ENCODE peak calls at places on chromosomes 5 and 9, in four cellular contexts. P is endothelial cell of umbilical vein, C is HCT116, X is SK-N-SH. A is an unnamed sample.

GRCh38 chr9:91843093-91843492 is 106.9 kb downstream of the ROR2 start:
- DNase-seq in P (no peak), C (no peak), X (no peak), A (no peak)

GRCh38 chr5:42843675-42844292 is 32.1 kb upstream of the SELENOP start:
- DNase-seq in P (no peak), X (no peak), C (no peak), A (no peak)

GRCh38 chr9:134750450-134751155 is 109.0 kb downstream of the COL5A1 start:
- DNase-seq in C (no peak), P (no peak), X (no peak), A (no peak)

GRCh38 chr9:98877211-98877730 is 66.4 kb upstream of the COL15A1 start:
- DNase-seq in X (no peak), C (no peak), P (no peak), A (no peak)

GRCh38 chr9:82621446-82621845 is 441.5 kb downstream of the RASEF start:
- DNase-seq in C (no peak), P (no peak), X (no peak), A (no peak)

GRCh38 chr5:67366256-67366655 is 169.7 kb upstream of the CD180 start:
- DNase-seq in C (no peak), P (no peak), X (no peak), A (no peak)

GRCh38 chr5:62534461-62535236 is 44.0 kb upstream of the LRRC70 start:
- DNase-seq in C (no peak), P (no peak), X (no peak), A (no peak)

GRCh38 chr5:138874241-138874640 is 894 bp downstream of the LRRTM2 start:
- DNase-seq in P (no peak), C (no peak), X (peak), A (no peak)

GRCh38 chr5:54895816-54896341 is 89.5 kb downstream of the ESM1 start:
- DNase-seq in C (peak), X (peak), P (peak), A (peak)

GRCh38 chr9:127307802-127308201 is 43.2 kb downstream of the GARNL3 start:
- DNase-seq in C (no peak), X (no peak), P (no peak), A (no peak)

GRCh38 chr5:74017786-74018211 is 391.8 kb downstream of the ARHGEF28 start:
- DNase-seq in C (peak), P (no peak), X (no peak), A (no peak)

GRCh38 chr5:145521523-145521922 is 313.6 kb downstream of the PRELID2 start:
- DNase-seq in X (no peak), C (no peak), P (no peak), A (no peak)

GRCh38 chr5:54463696-54464095 is 8.2 kb downstream of the HSPB3 start:
- DNase-seq in C (no peak), X (no peak), P (no peak), A (no peak)

GRCh38 chr5:33715646-33716045 is 176.1 kb downstream of the ADAMTS12 start:
- DNase-seq in X (no peak), P (no peak), C (no peak), A (no peak)

GRCh38 chr5:168315991-168316578 is 24.6 kb downstream of the WWC1 start:
- DNase-seq in P (no peak), C (no peak), X (no peak), A (no peak)

GRCh38 chr9:99211746-99212145 is 10.0 kb downstream of the ALG2 start:
- DNase-seq in C (no peak), X (no peak), P (no peak), A (no peak)

GRCh38 chr9:98117984-98118639 is 910 bp downstream of the TRIM14 start:
- DNase-seq in C (peak), P (no peak), X (peak), A (no peak)

GRCh38 chr5:140565024-140565779 is 574 bp downstream of the SLC35A4 start:
- DNase-seq in X (no peak), P (peak), C (no peak), A (no peak)

GRCh38 chr5:143922718-143923117 is 110.8 kb downstream of the HMHB1 start:
- DNase-seq in P (peak), C (no peak), X (no peak), A (no peak)

GRCh38 chr5:180684623-180685161 is 35.3 kb upstream of the FLT4 start:
- DNase-seq in P (no peak), X (no peak), C (no peak), A (no peak)

GRCh38 chr5:32865475-32865874 is 154.4 kb downstream of the NPR3 start:
- DNase-seq in P (no peak), C (no peak), X (no peak), A (no peak)

GRCh38 chr9:104747565-104748358 is at the start of gene NIPSNAP3A:
- DNase-seq in P (peak), C (peak), X (peak), A (no peak)

GRCh38 chr5:54743997-54744788 is 226.6 kb downstream of the SNX18 start:
- DNase-seq in P (peak), X (no peak), C (no peak), A (peak)

GRCh38 chr5:73125289-73125688 is 4.9 kb downstream of the TMEM171 start:
- DNase-seq in C (no peak), P (no peak), X (no peak), A (no peak)

GRCh38 chr9:89658401-89658800 is 53.6 kb downstream of the GADD45G start:
- DNase-seq in P (no peak), C (no peak), X (no peak), A (no peak)

GRCh38 chr5:93886917-93887361 is 145.5 kb upstream of the POU5F2 start:
- DNase-seq in C (no peak), P (peak), X (no peak), A (no peak)

GRCh38 chr9:95167998-95168397 is 149.5 kb downstream of the FANCC start:
- DNase-seq in P (peak), X (peak), C (peak), A (peak)

GRCh38 chr5:6235726-6236125 is 142.6 kb downstream of the MED10 start:
- DNase-seq in P (no peak), X (no peak), C (no peak), A (no peak)

DNA sequence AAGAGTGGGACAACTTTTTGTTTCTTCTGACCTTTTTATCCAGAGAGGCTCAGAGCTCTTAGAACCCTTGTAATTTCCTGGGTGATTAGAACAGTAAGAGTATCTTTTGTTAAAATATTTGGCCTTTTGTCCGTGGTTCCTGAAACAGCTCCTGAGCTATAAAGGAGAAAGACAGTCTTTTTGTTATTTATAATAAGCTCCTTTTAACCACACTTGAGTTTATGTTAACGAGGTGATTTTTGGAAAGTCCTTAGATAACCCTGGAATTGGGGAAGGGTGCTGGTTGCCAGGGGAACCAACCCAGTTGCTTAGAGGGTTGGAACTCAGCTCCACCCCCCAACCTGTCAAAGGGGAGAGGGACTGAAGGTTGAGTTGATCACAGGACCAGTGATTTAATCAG is 4.8 kb downstream of the ZNF483 start:
- DNase-seq in X (no peak), C (no peak), P (no peak), A (peak)
- H3K9ac ChIP-seq in X (no peak), C (no peak), P (no peak), A (peak)

GRCh38 chr5:178359738-178360137 is 127.1 kb upstream of the PHYKPL start:
- DNase-seq in C (no peak), X (no peak), P (no peak), A (no peak)

GRCh38 chr5:178357678-178358077 is 125.1 kb upstream of the PHYKPL start:
- DNase-seq in C (no peak), P (no peak), X (no peak), A (no peak)

GRCh38 chr5:178355662-178356061 is 123.1 kb upstream of the PHYKPL start:
- DNase-seq in C (no peak), P (no peak), X (no peak), A (no peak)

GRCh38 chr5:178356459-178356872 is 123.9 kb upstream of the PHYKPL start:
- DNase-seq in X (peak), P (no peak), C (no peak), A (no peak)

DNA sequence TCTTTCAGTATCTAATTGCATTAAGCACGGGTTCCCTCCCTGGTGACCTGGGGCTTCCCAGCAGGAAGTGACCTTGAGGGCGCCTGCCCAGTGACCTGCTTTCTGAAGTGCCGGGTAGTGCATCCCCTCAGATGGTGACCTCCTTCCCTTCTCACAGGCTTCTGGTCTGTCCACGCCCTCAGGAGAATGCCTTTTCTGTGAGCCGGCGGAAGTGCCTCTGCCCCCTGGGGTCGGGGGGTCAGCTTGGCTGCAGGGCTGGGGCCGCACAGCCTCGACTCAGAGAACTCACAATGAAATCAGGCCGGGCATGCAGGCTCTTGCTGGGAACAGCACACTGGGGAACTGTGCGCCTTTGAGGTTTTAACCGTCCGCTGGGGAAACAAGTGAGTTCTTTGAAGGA is 124.5 kb upstream of the PHYKPL start:
- DNase-seq in C (no peak), P (no peak), X (peak), A (no peak)
- H3K27ac ChIP-seq in C (no peak), P (no peak), X (no peak), A (no peak)

DNA sequence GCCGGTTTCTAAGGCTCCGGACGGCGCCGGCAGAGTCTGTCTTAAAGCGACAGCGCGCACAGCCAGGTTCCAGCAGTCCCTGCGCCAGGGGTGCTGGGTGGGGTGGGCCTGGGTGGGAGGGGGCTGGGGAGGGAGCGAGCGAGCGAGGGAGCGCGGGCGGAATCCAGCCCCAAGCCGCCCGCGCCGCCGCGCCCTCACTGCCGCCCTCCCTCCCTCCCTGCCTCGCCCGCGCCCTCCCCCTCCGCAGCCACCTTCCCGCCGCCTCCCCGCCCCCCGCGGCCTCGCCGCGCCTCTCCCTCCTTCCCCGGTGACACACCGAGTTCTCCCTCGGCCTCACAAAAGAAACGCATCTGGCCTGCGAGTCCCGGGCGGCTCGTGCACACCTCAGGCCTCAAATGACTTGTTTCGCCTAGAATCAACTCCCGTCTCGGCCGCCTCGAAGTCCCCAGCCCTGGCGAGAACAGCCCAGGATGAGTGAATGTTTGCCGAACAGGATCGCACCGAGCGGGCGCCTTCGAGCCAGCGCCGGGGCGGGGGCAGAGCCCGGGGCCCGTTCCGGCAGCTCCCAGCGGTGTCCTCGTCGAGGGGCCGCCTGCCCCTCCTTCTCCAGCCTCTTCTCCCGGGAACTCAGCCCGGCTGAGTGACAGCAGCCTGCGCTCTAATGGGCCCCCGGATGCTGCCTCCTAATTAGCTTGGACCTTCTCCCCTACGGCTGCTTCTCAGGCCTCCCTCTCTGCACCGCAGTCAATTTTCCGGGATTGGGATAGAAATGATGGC is at the start of gene PITX1:
- DNase-seq in P (no peak), X (peak), C (peak), A (no peak)
- TF ChIP-seq POLR2AphosphoS5 in P (no peak), X (no peak), C (no peak), A (peak)

GRCh38 chr5:126680215-126680817 is 79.6 kb downstream of the PHAX start:
- DNase-seq in X (peak), C (no peak), P (no peak), A (peak)
- H3K9ac ChIP-seq in X (no peak), C (no peak), P (no peak), A (no peak)

GRCh38 chr5:1178529-1179382 is 22.6 kb upstream of the SLC6A19 start:
- DNase-seq in C (no peak), P (no peak), X (no peak), A (no peak)
- H3K27ac ChIP-seq in C (no peak), P (no peak), X (no peak), A (no peak)

DNA sequence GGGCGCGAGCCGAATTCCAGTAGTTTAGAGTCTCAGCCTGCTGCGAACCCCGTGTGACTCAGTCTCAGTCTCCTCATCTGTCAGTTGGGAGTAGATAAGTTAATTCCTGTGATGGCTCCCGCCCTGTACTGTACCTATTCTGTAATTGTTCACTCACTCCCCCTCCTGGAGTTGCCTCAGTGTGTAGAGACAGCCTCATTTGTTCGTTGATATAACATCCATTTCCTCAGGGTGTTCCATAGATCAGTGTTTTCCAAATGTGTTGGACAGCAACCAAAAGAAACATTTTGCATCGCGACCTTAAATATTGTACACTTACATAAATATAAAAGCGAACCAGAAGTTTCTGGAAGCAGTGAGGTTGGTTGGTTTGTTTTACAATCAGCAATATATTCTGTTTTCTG is 680 bp downstream of the NFX1 start:
- DNase-seq in C (peak), P (peak), X (no peak), A (no peak)
- TF ChIP-seq POLR2AphosphoS5 in C (no peak), P (no peak), X (no peak), A (no peak)

DNA sequence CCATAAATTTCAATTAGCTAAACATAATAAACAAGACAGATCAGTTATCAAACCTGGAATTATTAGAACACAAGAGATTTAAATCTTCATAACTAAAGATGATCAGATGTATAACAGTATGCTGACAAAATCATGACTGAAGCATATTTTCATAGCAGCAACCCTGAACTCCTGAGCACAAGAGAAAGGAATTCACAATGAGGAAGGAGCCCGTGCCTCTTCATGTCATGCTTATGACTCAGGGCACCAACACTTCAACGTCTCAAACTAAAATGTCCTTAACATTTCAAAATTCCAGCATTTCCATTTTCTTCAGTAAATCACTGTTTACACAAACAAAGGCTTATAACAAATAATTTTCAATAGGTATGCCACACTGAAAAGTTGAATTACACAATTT is 6.7 kb downstream of the AP3B1 start:
- DNase-seq in P (peak), C (peak), X (no peak), A (no peak)
- H3K9ac ChIP-seq in P (no peak), C (no peak), X (no peak), A (no peak)

GRCh38 chr5:170597109-170597741 is 93.4 kb downstream of the KCNIP1 start:
- DNase-seq in C (no peak), P (no peak), X (peak), A (no peak)
- H3K27ac ChIP-seq in C (no peak), P (no peak), X (peak), A (no peak)

GRCh38 chr9:36407122-36407723 is 7.2 kb upstream of the RNF38 start:
- DNase-seq in C (peak), X (peak), P (peak), A (peak)
- TF ChIP-seq POLR2AphosphoS5 in C (no peak), X (no peak), P (no peak), A (no peak)

GRCh38 chr9:23775549-23775948 is 50.5 kb downstream of the ELAVL2 start:
- DNase-seq in P (no peak), C (no peak), X (no peak), A (no peak)

GRCh38 chr9:23774266-23774665 is 51.8 kb downstream of the ELAVL2 start:
- DNase-seq in C (no peak), X (no peak), P (no peak), A (no peak)

GRCh38 chr9:23781111-23781510 is 44.9 kb downstream of the ELAVL2 start:
- DNase-seq in C (no peak), P (no peak), X (no peak), A (no peak)

GRCh38 chr9:23779220-23779619 is 46.8 kb downstream of the ELAVL2 start:
- DNase-seq in C (no peak), P (no peak), X (no peak), A (no peak)

DNA sequence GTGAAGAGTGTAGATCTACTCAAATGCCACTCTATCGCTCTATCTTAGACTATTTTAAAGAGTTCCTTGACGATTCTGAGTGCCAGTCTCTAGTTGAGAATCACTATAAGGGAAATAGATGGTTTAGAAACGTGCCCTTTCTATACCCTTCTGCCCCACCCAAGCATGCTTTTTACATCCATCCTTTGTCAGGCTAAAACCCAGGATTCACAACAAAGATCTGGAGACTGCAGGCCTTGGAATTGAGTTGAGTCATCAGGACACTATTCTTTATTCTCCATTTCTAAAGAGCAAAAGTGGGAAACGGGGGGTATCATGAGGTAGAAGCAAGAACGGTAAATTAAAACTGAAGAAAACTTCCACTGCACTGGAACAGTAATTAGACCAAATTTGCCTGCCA is 48.7 kb downstream of the ELAVL2 start:
- DNase-seq in P (no peak), C (no peak), X (no peak), A (no peak)
- H3K9ac ChIP-seq in P (no peak), C (no peak), X (no peak), A (no peak)